ENCODE peak calls at places on chromosomes 2 and 18, in five cellular contexts. Z, P, D, V and I are unnamed samples.

GRCh38 chr2:234823877-234824376 is 127.9 kb upstream of the SH3BP4 start:
- DNase-seq in Z (peak), P (peak), D (peak), V (no peak), I (peak)

GRCh38 chr2:60463249-60463648 is 90.2 kb downstream of the BCL11A start:
- DNase-seq in Z (peak), P (no peak), D (no peak), V (no peak), I (peak)

GRCh38 chr2:11071207-11071606 is 84.1 kb upstream of the SLC66A3 start:
- DNase-seq in Z (peak), P (no peak), D (no peak), V (no peak), I (peak)

GRCh38 chr2:75606851-75607798 is 39.5 kb upstream of the MRPL19 start:
- DNase-seq in Z (peak), P (no peak), D (no peak), V (no peak), I (no peak)

GRCh38 chr18:36709315-36709714 is 119.5 kb downstream of the TPGS2 start:
- DNase-seq in Z (no peak), P (no peak), D (no peak), V (no peak), I (no peak)

GRCh38 chr2:31239842-31240198 is 5.9 kb downstream of the EHD3 start:
- DNase-seq in Z (peak), P (no peak), D (no peak), V (no peak), I (peak)

GRCh38 chr18:75624836-75625235 is 197.3 kb upstream of the SMIM21 start:
- DNase-seq in Z (peak), P (no peak), D (no peak), V (no peak), I (no peak)

GRCh38 chr2:28172114-28172898 is 220.4 kb upstream of the FOSL2 start:
- DNase-seq in Z (peak), P (no peak), D (no peak), V (no peak), I (peak)

GRCh38 chr2:127072970-127073369 is 34.0 kb downstream of the BIN1 start:
- DNase-seq in Z (no peak), P (no peak), D (no peak), V (no peak), I (peak)

GRCh38 chr18:59769105-59769865 is 72.1 kb upstream of the CCBE1 start:
- DNase-seq in Z (peak), P (no peak), D (no peak), V (no peak), I (peak)

GRCh38 chr2:149449017-149449416 is 118.6 kb downstream of the LYPD6 start:
- DNase-seq in Z (no peak), P (no peak), D (no peak), V (no peak), I (no peak)

GRCh38 chr2:23616630-23617029 is 231.7 kb downstream of the KLHL29 start:
- DNase-seq in Z (no peak), P (no peak), D (no peak), V (no peak), I (no peak)

GRCh38 chr2:168216351-168217005 is 30.9 kb downstream of the STK39 start:
- DNase-seq in Z (no peak), P (no peak), D (no peak), V (no peak), I (no peak)

GRCh38 chr2:10084956-10085851 is 5.0 kb upstream of the CYS1 start:
- DNase-seq in Z (no peak), P (no peak), D (no peak), V (no peak), I (no peak)

GRCh38 chr2:43045866-43046265 is 180.5 kb downstream of the ZFP36L2 start:
- DNase-seq in Z (no peak), P (no peak), D (no peak), V (no peak), I (no peak)

GRCh38 chr2:234725528-234726264 is 226.1 kb upstream of the SH3BP4 start:
- DNase-seq in Z (peak), P (no peak), D (no peak), V (no peak), I (no peak)

GRCh38 chr2:188318161-188318749 is 26.6 kb downstream of the GULP1 start:
- DNase-seq in Z (peak), P (no peak), D (no peak), V (no peak), I (no peak)

GRCh38 chr2:105272176-105272575 is 30.6 kb downstream of the GPR45 start:
- DNase-seq in Z (no peak), P (no peak), D (no peak), V (no peak), I (no peak)

GRCh38 chr18:400466-400865 is 100.0 kb downstream of the COLEC12 start:
- DNase-seq in Z (peak), P (no peak), D (peak), V (no peak), I (peak)

GRCh38 chr2:64330691-64331429 is 123.1 kb upstream of the LGALSL start:
- DNase-seq in Z (peak), P (peak), D (peak), V (peak), I (peak)

GRCh38 chr2:240393831-240394410 is 41.5 kb upstream of the GPC1 start:
- DNase-seq in Z (peak), P (no peak), D (no peak), V (no peak), I (peak)

GRCh38 chr18:39211461-39211860 is 1645.9 kb upstream of the CELF4 start:
- DNase-seq in Z (no peak), P (no peak), D (no peak), V (no peak), I (no peak)

GRCh38 chr2:182144780-182145170 is 159.1 kb downstream of the PPP1R1C start:
- DNase-seq in Z (peak), P (no peak), D (no peak), V (no peak), I (no peak)

DNA sequence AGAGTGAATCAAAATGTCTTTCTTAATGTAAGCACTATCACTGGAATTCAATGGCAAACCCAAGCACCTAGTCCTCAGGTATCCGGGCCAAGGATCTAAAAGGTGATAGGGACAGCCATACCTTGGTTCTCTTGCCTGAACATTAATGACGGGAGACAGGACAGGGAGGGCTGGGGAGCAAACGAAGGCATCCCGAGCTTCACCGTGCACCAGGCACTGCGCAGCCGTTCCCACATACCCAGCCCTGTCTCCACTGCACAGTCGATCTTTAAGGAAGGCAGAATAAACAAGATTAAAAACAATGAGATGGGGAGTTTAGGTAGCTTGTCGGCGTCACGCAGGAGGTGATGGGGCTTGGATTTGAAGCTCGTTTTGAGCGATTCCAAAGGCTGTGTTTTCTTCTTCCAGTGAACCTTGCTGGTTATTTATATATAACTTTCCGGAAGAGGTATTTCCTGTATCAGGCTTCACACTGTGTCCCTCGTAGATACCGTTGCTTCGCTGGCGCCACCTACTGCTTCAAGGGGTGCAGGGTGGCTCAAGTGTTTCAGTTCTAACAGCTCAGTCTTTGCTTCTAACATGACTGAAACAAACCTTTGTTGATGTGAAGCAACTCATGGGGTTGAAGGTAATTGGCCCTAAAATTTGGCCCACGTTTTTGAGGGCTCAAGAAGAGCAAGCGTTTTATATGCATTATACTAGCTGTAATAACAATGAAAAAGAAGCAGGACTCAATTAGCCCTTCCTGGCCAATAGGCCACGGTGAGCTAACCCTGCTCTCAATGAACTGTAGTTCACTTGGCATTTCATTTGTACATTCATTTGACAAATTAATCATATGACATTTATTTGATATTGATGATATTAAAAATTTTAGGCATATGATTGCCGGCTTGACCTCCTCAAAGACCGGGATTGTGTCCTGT is 77.4 kb downstream of the DCDC2C start:
- DNase-seq in Z (peak), P (peak), D (no peak), V (peak), I (peak)
- H3K4me3 ChIP-seq in Z (no peak), P (no peak), D (no peak), V (no peak), I (no peak)

GRCh38 chr2:178479275-178479616 is 846 bp upstream of the FKBP7 start:
- DNase-seq in Z (no peak), P (no peak), D (no peak), V (no peak), I (no peak)
- TF ChIP-seq CTCF in Z (no peak), P (no peak), D (no peak), V (peak), I (no peak)

GRCh38 chr2:70501215-70501614 is 52.4 kb downstream of the TGFA start:
- DNase-seq in Z (no peak), P (no peak), D (no peak), V (no peak), I (no peak)

GRCh38 chr2:70499253-70499652 is 54.4 kb downstream of the TGFA start:
- DNase-seq in Z (no peak), P (no peak), D (no peak), V (no peak), I (no peak)

GRCh38 chr2:70496819-70497218 is 56.8 kb downstream of the TGFA start:
- DNase-seq in Z (no peak), P (no peak), D (no peak), V (no peak), I (no peak)

GRCh38 chr2:70498054-70498453 is 55.6 kb downstream of the TGFA start:
- DNase-seq in Z (no peak), P (peak), D (no peak), V (no peak), I (no peak)

DNA sequence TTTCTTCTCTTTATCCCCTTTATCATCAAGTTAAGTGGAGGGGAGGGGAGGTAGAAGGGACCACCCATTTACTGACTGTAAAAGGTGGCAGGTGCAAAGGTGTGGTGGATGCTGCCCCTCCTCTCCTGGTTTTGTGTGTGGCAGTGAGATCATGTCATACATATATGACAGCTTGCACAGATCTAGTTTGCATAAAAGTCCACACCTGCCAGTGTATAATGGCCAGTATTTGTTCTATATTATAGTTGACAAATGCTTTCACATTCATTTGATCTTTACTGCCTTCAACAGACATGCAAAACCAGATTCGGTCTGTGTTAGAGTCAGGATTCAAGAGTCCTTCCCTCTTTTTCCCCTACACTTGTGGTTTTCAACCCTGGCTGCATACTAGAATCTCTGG is 55.1 kb downstream of the TGFA start:
- DNase-seq in Z (no peak), P (no peak), D (no peak), V (no peak), I (no peak)
- H3K4me3 ChIP-seq in Z (no peak), P (no peak), D (no peak), V (no peak), I (no peak)

GRCh38 chr18:30644158-30644557 is 398.4 kb downstream of the DSC3 start:
- DNase-seq in Z (no peak), P (no peak), D (no peak), V (no peak), I (no peak)
- TF ChIP-seq CTCF in Z (no peak), P (no peak), D (no peak), V (no peak), I (no peak)

GRCh38 chr18:69400253-69400975 is at the start of gene DOK6:
- DNase-seq in Z (peak), P (peak), D (peak), V (no peak), I (peak)
- H3K4me3 ChIP-seq in Z (peak), P (peak), D (peak), V (no peak), I (peak)

GRCh38 chr18:46917108-46917807 is at the start of the genes KATNAL2 and PIAS2:
- DNase-seq in Z (peak), P (peak), D (no peak), V (peak), I (peak)
- TF ChIP-seq CTCF in Z (no peak), P (no peak), D (no peak), V (no peak), I (no peak)